ENCODE peak calls at places on chromosomes 4 and X, in ten cellular contexts. I is brain microvascular endothelial cell; V is psoas muscle; N is stimulated activated CD4-positive, alpha-beta T cell treated with anti-CD3 and anti-CD28 coated beads, Interleukin-2, amount 100 ng/mL, for 48 hours; K is type B pancreatic cell; A is NCI-H748 treated with DMSO at 0.1 percent for 48 hours; M is tibial nerve; G is non-pigmented ciliary epithelial cell; P is astrocyte of the cerebellum; E is ELR. Y is an unnamed sample.
A peak's percentile ranks its signal among the peaks of the same experiment; 100 is the strongest.

GRCh38 chrX:110414679-110415439 is 56.2 kb downstream of the RTL9 start:
- DNase-seq in I (peak; percentile 34), V (no peak), N (no peak), K (no peak), A (no peak), M (no peak), G (no peak), P (no peak), E (peak; percentile 62), Y (no peak)

GRCh38 chr4:74105656-74106275 is 6.8 kb upstream of the CXCL2 start:
- DNase-seq in I (peak; percentile 9), V (no peak), N (no peak), K (no peak), A (no peak), M (no peak), G (no peak), P (no peak), E (no peak), Y (no peak)

GRCh38 chr4:1511441-1512041 is 105.3 kb upstream of the NKX1-1 start:
- DNase-seq in I (peak; percentile 49), V (peak; percentile 78), N (peak; percentile 24), K (no peak), A (no peak), M (peak; percentile 17), G (no peak), P (peak; percentile 23), E (peak; percentile 28), Y (no peak)

GRCh38 chr4:45363931-45364330 is 637.6 kb upstream of the GNPDA2 start:
- DNase-seq in I (no peak), V (no peak), N (no peak), K (no peak), A (no peak), M (no peak), G (no peak), P (no peak), E (no peak), Y (no peak)

GRCh38 chr4:140081582-140082398 is 72.2 kb downstream of the MAML3 start:
- DNase-seq in I (no peak), V (no peak), N (no peak), K (no peak), A (no peak), M (no peak), G (no peak), P (no peak), E (no peak), Y (no peak)

GRCh38 chr4:174352405-174352804 is 68.7 kb downstream of the CEP44 start:
- DNase-seq in I (no peak), V (no peak), N (no peak), K (no peak), A (no peak), M (no peak), G (no peak), P (peak; percentile 5), E (no peak), Y (no peak)

GRCh38 chr4:171588146-171588545 is 225.1 kb upstream of the GALNTL6 start:
- DNase-seq in I (no peak), V (no peak), N (no peak), K (no peak), A (peak; percentile 53), M (no peak), G (no peak), P (peak; percentile 29), E (peak; percentile 32), Y (no peak)

GRCh38 chr4:75916091-75916661 is 13.9 kb upstream of the PPEF2 start:
- DNase-seq in I (peak; percentile 35), V (no peak), N (peak; percentile 9), K (no peak), A (peak; percentile 14), M (no peak), G (no peak), P (peak; percentile 57), E (peak; percentile 60), Y (peak; percentile 41)

GRCh38 chrX:110750526-110751189 is 45.0 kb downstream of the CHRDL1 start:
- DNase-seq in I (no peak), V (no peak), N (no peak), K (no peak), A (no peak), M (no peak), G (no peak), P (no peak), E (no peak), Y (no peak)

GRCh38 chr4:777520-778262 is 48.2 kb downstream of the CPLX1 start:
- DNase-seq in I (no peak), V (peak; percentile 2), N (no peak), K (no peak), A (no peak), M (no peak), G (no peak), P (no peak), E (no peak), Y (no peak)

GRCh38 chr4:16024009-16024408 is 59.8 kb downstream of the PROM1 start:
- DNase-seq in I (no peak), V (no peak), N (no peak), K (no peak), A (no peak), M (no peak), G (no peak), P (no peak), E (peak; percentile 78), Y (no peak)

GRCh38 chr4:117135634-117136354 is 50.4 kb upstream of the TRAM1L1 start:
- DNase-seq in I (no peak), V (no peak), N (no peak), K (no peak), A (no peak), M (no peak), G (no peak), P (no peak), E (no peak), Y (no peak)